ENCODE peak calls at places on chromosomes 7 and 10, in eight cellular contexts. X is CD14-positive monocyte; E is iris pigment epithelial cell; M is ELF-1; J is stimulated activated CD8-positive, alpha-beta memory T cell treated with anti-CD3 and anti-CD28 coated beads, Interleukin-7, amount 100 ng/mL, for 48 hours; H is Daoy; I is HAP-1; K is NCI-H2171. A is an unnamed sample.

GRCh38 chr7:103549786-103550185 is 103.8 kb upstream of the SLC26A5 start:
- DNase-seq in J (no peak), E (no peak), M (no peak), H (no peak), X (no peak), I (no peak), K (no peak), A (no peak)

GRCh38 chr10:73908853-73909611 is 1.9 kb upstream of the PLAU start:
- DNase-seq in X (peak), E (peak), K (no peak), M (peak), I (no peak), H (peak), J (no peak), A (no peak)

GRCh38 chr7:19815546-19815945 is 42.1 kb upstream of the TMEM196 start:
- DNase-seq in E (no peak), J (no peak), I (no peak), H (no peak), K (no peak), M (no peak), X (no peak), A (no peak)

GRCh38 chr7:151780626-151781025 is 96.3 kb downstream of the PRKAG2 start:
- DNase-seq in X (no peak), H (no peak), M (no peak), J (no peak), E (no peak), K (no peak), I (no peak), A (no peak)

GRCh38 chr7:152602962-152603361 is 73.0 kb downstream of the XRCC2 start:
- DNase-seq in I (no peak), M (no peak), H (no peak), E (peak), X (no peak), K (no peak), J (no peak), A (no peak)

GRCh38 chr7:100360102-100360607 is 2.2 kb downstream of the PILRB start:
- DNase-seq in I (no peak), X (no peak), E (no peak), K (no peak), H (no peak), J (no peak), M (no peak), A (no peak)

GRCh38 chr7:93551063-93551895 is 23.2 kb downstream of the CALCR start:
- DNase-seq in I (peak), X (no peak), E (peak), J (no peak), K (no peak), H (peak), M (peak), A (no peak)

GRCh38 chr7:13911920-13912319 is 77.5 kb downstream of the ETV1 start:
- DNase-seq in J (no peak), I (no peak), X (no peak), K (no peak), E (no peak), H (no peak), M (no peak), A (peak)

GRCh38 chr10:29585488-29585976 is 49.2 kb downstream of the SVIL start:
- DNase-seq in H (no peak), M (peak), E (no peak), I (no peak), X (no peak), J (no peak), K (peak), A (no peak)

GRCh38 chr10:70234668-70235447 is 1.6 kb upstream of the PPA1 start:
- DNase-seq in H (no peak), X (no peak), E (peak), K (no peak), J (no peak), M (no peak), I (no peak), A (no peak)

A was measured in left colon.